ENCODE peak calls at places on chromosomes 3 and 15, in eight cellular contexts. One of them, this sample, is unnamed.

GRCh38 chr3:114608293-114608692 is 314.5 kb downstream of the TIGIT start:
- DNase-seq in T-helper 1 cell: no peak
- DNase-seq in NCI-H2081: no peak
- DNase-seq in breast epithelium: no peak
- DNase-seq in right atrium auricular region: no peak
- DNase-seq in retina: no peak
- DNase-seq in right cardiac atrium: no peak
- DNase-seq in hypothalamus: no peak
- DNase-seq in this sample: no peak

GRCh38 chr3:153257673-153258351 is 95.8 kb downstream of the RAP2B start:
- DNase-seq in breast epithelium: no peak
- DNase-seq in right cardiac atrium: no peak
- DNase-seq in retina: no peak
- DNase-seq in hypothalamus: no peak
- DNase-seq in NCI-H2081: no peak
- DNase-seq in T-helper 1 cell: no peak
- DNase-seq in right atrium auricular region: no peak
- DNase-seq in this sample: no peak

GRCh38 chr3:188553569-188553968 is 399.6 kb downstream of the LPP start:
- DNase-seq in breast epithelium: no peak
- DNase-seq in right cardiac atrium: no peak
- DNase-seq in retina: no peak
- DNase-seq in NCI-H2081: no peak
- DNase-seq in T-helper 1 cell: no peak
- DNase-seq in hypothalamus: no peak
- DNase-seq in right atrium auricular region: no peak
- DNase-seq in this sample: no peak

GRCh38 chr15:37061996-37062395 is 38.4 kb downstream of the MEIS2 start:
- DNase-seq in breast epithelium: no peak
- DNase-seq in T-helper 1 cell: no peak
- DNase-seq in hypothalamus: no peak
- DNase-seq in right atrium auricular region: no peak
- DNase-seq in right cardiac atrium: no peak
- DNase-seq in retina: no peak
- DNase-seq in NCI-H2081: no peak
- DNase-seq in this sample: no peak

GRCh38 chr3:30714104-30714503 is 107.7 kb downstream of the TGFBR2 start:
- DNase-seq in T-helper 1 cell: no peak
- DNase-seq in breast epithelium: no peak
- DNase-seq in hypothalamus: no peak
- DNase-seq in right cardiac atrium: no peak
- DNase-seq in retina: no peak
- DNase-seq in NCI-H2081: no peak
- DNase-seq in right atrium auricular region: no peak
- DNase-seq in this sample: no peak

GRCh38 chr15:57227899-57228298 is 148.4 kb upstream of the CGNL1 start:
- DNase-seq in breast epithelium: no peak
- DNase-seq in T-helper 1 cell: no peak
- DNase-seq in NCI-H2081: no peak
- DNase-seq in right atrium auricular region: no peak
- DNase-seq in hypothalamus: no peak
- DNase-seq in right cardiac atrium: no peak
- DNase-seq in retina: no peak
- DNase-seq in this sample: no peak

GRCh38 chr3:160169139-160169830 is 55.9 kb upstream of the C3orf80 start:
- DNase-seq in NCI-H2081: no peak
- DNase-seq in right cardiac atrium: no peak
- DNase-seq in retina: no peak
- DNase-seq in right atrium auricular region: no peak
- DNase-seq in hypothalamus: no peak
- DNase-seq in breast epithelium: no peak
- DNase-seq in T-helper 1 cell: no peak
- DNase-seq in this sample: no peak

GRCh38 chr3:15269091-15269989 is 63.0 kb downstream of the SH3BP5 start:
- DNase-seq in retina: no peak
- DNase-seq in right atrium auricular region: peak; percentile 96
- DNase-seq in hypothalamus: peak; percentile 36
- DNase-seq in right cardiac atrium: peak; percentile 92
- DNase-seq in NCI-H2081: no peak
- DNase-seq in T-helper 1 cell: peak; percentile 79
- DNase-seq in breast epithelium: peak; percentile 86
- DNase-seq in this sample: peak; percentile 82

GRCh38 chr3:124812291-124813265 is 74.6 kb downstream of the ITGB5 start:
- DNase-seq in retina: no peak
- DNase-seq in breast epithelium: no peak
- DNase-seq in hypothalamus: no peak
- DNase-seq in NCI-H2081: no peak
- DNase-seq in right cardiac atrium: peak; percentile 72
- DNase-seq in right atrium auricular region: peak; percentile 94
- DNase-seq in T-helper 1 cell: no peak
- DNase-seq in this sample: no peak

GRCh38 chr3:134641671-134642300 is 9.0 kb downstream of the KY start:
- DNase-seq in retina: no peak
- DNase-seq in right cardiac atrium: no peak
- DNase-seq in right atrium auricular region: peak; percentile 44
- DNase-seq in T-helper 1 cell: no peak
- DNase-seq in NCI-H2081: no peak
- DNase-seq in hypothalamus: no peak
- DNase-seq in breast epithelium: no peak
- DNase-seq in this sample: no peak

GRCh38 chr3:78732471-78732870 is 1035.3 kb downstream of the ROBO1 start:
- DNase-seq in right cardiac atrium: no peak
- DNase-seq in right atrium auricular region: no peak
- DNase-seq in T-helper 1 cell: no peak
- DNase-seq in NCI-H2081: no peak
- DNase-seq in retina: no peak
- DNase-seq in hypothalamus: no peak
- DNase-seq in breast epithelium: no peak
- DNase-seq in this sample: no peak

GRCh38 chr15:100114526-100114925 is 227.2 kb downstream of the ADAMTS17 start:
- DNase-seq in right cardiac atrium: peak; percentile 71
- DNase-seq in right atrium auricular region: peak; percentile 75
- DNase-seq in breast epithelium: no peak
- DNase-seq in NCI-H2081: no peak
- DNase-seq in retina: peak; percentile 50
- DNase-seq in hypothalamus: no peak
- DNase-seq in T-helper 1 cell: no peak
- DNase-seq in this sample: no peak

GRCh38 chr15:29682361-29682760 is 139.9 kb downstream of the TJP1 start:
- DNase-seq in T-helper 1 cell: no peak
- DNase-seq in right atrium auricular region: no peak
- DNase-seq in hypothalamus: no peak
- DNase-seq in retina: peak; percentile 37
- DNase-seq in NCI-H2081: no peak
- DNase-seq in breast epithelium: no peak
- DNase-seq in right cardiac atrium: no peak
- DNase-seq in this sample: no peak

GRCh38 chr15:29885183-29885582 is 62.9 kb upstream of the TJP1 start:
- DNase-seq in T-helper 1 cell: no peak
- DNase-seq in breast epithelium: no peak
- DNase-seq in retina: no peak
- DNase-seq in right cardiac atrium: no peak
- DNase-seq in hypothalamus: no peak
- DNase-seq in NCI-H2081: no peak
- DNase-seq in right atrium auricular region: no peak
- DNase-seq in this sample: no peak

GRCh38 chr3:30353711-30354467 is 252.5 kb upstream of the TGFBR2 start:
- DNase-seq in right cardiac atrium: no peak
- DNase-seq in NCI-H2081: no peak
- DNase-seq in right atrium auricular region: no peak
- DNase-seq in retina: no peak
- DNase-seq in T-helper 1 cell: peak; percentile 17
- DNase-seq in breast epithelium: no peak
- DNase-seq in hypothalamus: no peak
- DNase-seq in this sample: no peak

GRCh38 chr3:144491333-144491732 is 519.7 kb downstream of the DIPK2A start:
- DNase-seq in NCI-H2081: no peak
- DNase-seq in right atrium auricular region: no peak
- DNase-seq in breast epithelium: no peak
- DNase-seq in T-helper 1 cell: no peak
- DNase-seq in retina: no peak
- DNase-seq in right cardiac atrium: no peak
- DNase-seq in hypothalamus: no peak
- DNase-seq in this sample: no peak

GRCh38 chr3:190382082-190382481 is 5.9 kb upstream of the CLDN16 start:
- DNase-seq in right atrium auricular region: no peak
- DNase-seq in hypothalamus: no peak
- DNase-seq in retina: no peak
- DNase-seq in breast epithelium: no peak
- DNase-seq in NCI-H2081: no peak
- DNase-seq in right cardiac atrium: no peak
- DNase-seq in T-helper 1 cell: no peak
- DNase-seq in this sample: no peak

GRCh38 chr3:123320224-123320623 is 118.5 kb downstream of the SEC22A start:
- DNase-seq in retina: no peak
- DNase-seq in right atrium auricular region: no peak
- DNase-seq in breast epithelium: no peak
- DNase-seq in right cardiac atrium: no peak
- DNase-seq in NCI-H2081: no peak
- DNase-seq in hypothalamus: no peak
- DNase-seq in T-helper 1 cell: no peak
- DNase-seq in this sample: no peak

GRCh38 chr3:122754867-122755835 is 38.5 kb downstream of the HSPBAP1 start:
- DNase-seq in retina: no peak
- DNase-seq in T-helper 1 cell: no peak
- DNase-seq in right atrium auricular region: no peak
- DNase-seq in breast epithelium: no peak
- DNase-seq in hypothalamus: no peak
- DNase-seq in right cardiac atrium: no peak
- DNase-seq in NCI-H2081: no peak
- DNase-seq in this sample: no peak

GRCh38 chr3:186068243-186068552 is 40.7 kb downstream of the ETV5 start:
- DNase-seq in right atrium auricular region: no peak
- DNase-seq in breast epithelium: no peak
- DNase-seq in NCI-H2081: no peak
- DNase-seq in T-helper 1 cell: no peak
- DNase-seq in retina: no peak
- DNase-seq in hypothalamus: no peak
- DNase-seq in right cardiac atrium: no peak
- DNase-seq in this sample: no peak